ENCODE peak calls at places on chromosomes 11 and 22, in nine cellular contexts. B, P, N, K, R, F, Y, Q and J are unnamed samples.

GRCh38 chr11:128804481-128804880 is 62.6 kb downstream of the KCNJ1 start:
- DNase-seq in B (peak), P (peak), N (no peak), K (peak), R (no peak), F (peak), Y (no peak), Q (no peak), J (no peak)

GRCh38 chr22:37161442-37161841 is 11.7 kb upstream of the IL2RB start:
- DNase-seq in B (no peak), P (no peak), N (no peak), K (peak), R (no peak), F (no peak), Y (peak), Q (no peak), J (no peak)

GRCh38 chr11:64870893-64871849 is 7.2 kb downstream of the EHD1 start:
- DNase-seq in B (no peak), P (no peak), N (no peak), K (no peak), R (no peak), F (no peak), Y (peak), Q (peak), J (no peak)

GRCh38 chr22:17369553-17370035 is 334 bp downstream of the CECR2 start:
- DNase-seq in B (peak), P (no peak), N (peak), K (no peak), R (no peak), F (peak), Y (peak), Q (no peak), J (no peak)

GRCh38 chr11:112318661-112319060 is 58.0 kb upstream of the PLET1 start:
- DNase-seq in B (no peak), P (no peak), N (no peak), K (no peak), R (no peak), F (no peak), Y (no peak), Q (no peak), J (no peak)

GRCh38 chr22:45254789-45255261 is 14.1 kb upstream of the KIAA0930 start:
- DNase-seq in B (no peak), P (no peak), N (no peak), K (no peak), R (no peak), F (no peak), Y (no peak), Q (no peak), J (no peak)

GRCh38 chr11:45654242-45654641 is 11.2 kb downstream of the CHST1 start:
- DNase-seq in B (no peak), P (no peak), N (no peak), K (no peak), R (no peak), F (no peak), Y (peak), Q (peak), J (no peak)

GRCh38 chr11:72738199-72739141 is 13.7 kb downstream of the ARAP1 start:
- DNase-seq in B (peak), P (no peak), N (peak), K (peak), R (no peak), F (no peak), Y (peak), Q (no peak), J (no peak)

GRCh38 chr11:76673164-76674142 is 2.9 kb upstream of the LRRC32 start:
- DNase-seq in B (no peak), P (no peak), N (peak), K (no peak), R (no peak), F (no peak), Y (no peak), Q (no peak), J (no peak)

GRCh38 chr11:88552377-88553029 is 215.0 kb upstream of the CTSC start:
- DNase-seq in B (peak), P (no peak), N (peak), K (peak), R (peak), F (peak), Y (peak), Q (peak), J (no peak)

GRCh38 chr11:72584293-72584921 is 89.8 kb downstream of the PDE2A start:
- DNase-seq in B (peak), P (no peak), N (peak), K (peak), R (peak), F (no peak), Y (peak), Q (peak), J (no peak)

GRCh38 chr11:22169833-22170232 is 23.1 kb upstream of the ANO5 start:
- DNase-seq in B (peak), P (no peak), N (no peak), K (no peak), R (no peak), F (peak), Y (no peak), Q (no peak), J (no peak)

GRCh38 chr11:134345237-134345550 is 13.4 kb downstream of the GLB1L2 start:
- DNase-seq in B (no peak), P (no peak), N (no peak), K (no peak), R (no peak), F (no peak), Y (no peak), Q (no peak), J (no peak)

GRCh38 chr22:23179381-23180294 is 671 bp upstream of the BCR start:
- DNase-seq in B (no peak), P (no peak), N (peak), K (no peak), R (no peak), F (no peak), Y (peak), Q (peak), J (no peak)

GRCh38 chr11:6572215-6572614 is 31.2 kb downstream of the RRP8 start:
- DNase-seq in B (peak), P (peak), N (no peak), K (peak), R (no peak), F (peak), Y (no peak), Q (no peak), J (no peak)

GRCh38 chr11:30487200-30487898 is 98.8 kb downstream of the MPPED2 start:
- DNase-seq in B (no peak), P (no peak), N (peak), K (no peak), R (no peak), F (peak), Y (peak), Q (no peak), J (no peak)

GRCh38 chr11:95937358-95937757 is 13.5 kb upstream of the MTMR2 start:
- DNase-seq in B (peak), P (no peak), N (no peak), K (peak), R (no peak), F (no peak), Y (no peak), Q (no peak), J (no peak)

GRCh38 chr11:130888790-130889189 is 27.5 kb downstream of the SNX19 start:
- DNase-seq in B (no peak), P (no peak), N (no peak), K (no peak), R (no peak), F (no peak), Y (no peak), Q (no peak), J (no peak)

GRCh38 chr11:119671561-119672015 is 57.4 kb downstream of the NECTIN1 start:
- DNase-seq in B (peak), P (no peak), N (no peak), K (peak), R (no peak), F (peak), Y (no peak), Q (no peak), J (no peak)

GRCh38 chr11:127895776-127896175 is 691.6 kb downstream of the ETS1 start:
- DNase-seq in B (no peak), P (no peak), N (no peak), K (no peak), R (no peak), F (no peak), Y (no peak), Q (no peak), J (no peak)

GRCh38 chr11:12755510-12755909 is 81.3 kb downstream of the TEAD1 start:
- DNase-seq in B (peak), P (no peak), N (no peak), K (peak), R (no peak), F (no peak), Y (no peak), Q (no peak), J (no peak)

GRCh38 chr22:48577014-48577690 is 1250.5 kb downstream of the BRD1 start:
- DNase-seq in B (no peak), P (no peak), N (no peak), K (no peak), R (no peak), F (no peak), Y (no peak), Q (no peak), J (no peak)

GRCh38 chr11:44615913-44616806 is 50.7 kb downstream of the CD82 start:
- DNase-seq in B (no peak), P (no peak), N (no peak), K (no peak), R (no peak), F (no peak), Y (peak), Q (no peak), J (no peak)

GRCh38 chr11:32437406-32438345 is 2.3 kb upstream of the WT1 start:
- DNase-seq in B (no peak), P (no peak), N (no peak), K (no peak), R (no peak), F (no peak), Y (peak), Q (no peak), J (no peak)

GRCh38 chr11:44833869-44834452 is 107.2 kb downstream of the TSPAN18 start:
- DNase-seq in B (no peak), P (no peak), N (no peak), K (no peak), R (no peak), F (no peak), Y (no peak), Q (no peak), J (no peak)

GRCh38 chr22:47377926-47378560 is 615.6 kb downstream of the TBC1D22A start:
- DNase-seq in B (no peak), P (no peak), N (no peak), K (no peak), R (no peak), F (no peak), Y (no peak), Q (no peak), J (no peak)

GRCh38 chr22:44089717-44090570 is 65.8 kb downstream of the PARVB start:
- DNase-seq in B (no peak), P (no peak), N (no peak), K (no peak), R (no peak), F (no peak), Y (no peak), Q (no peak), J (no peak)

GRCh38 chr22:44130076-44130711 is 50.5 kb upstream of the PARVG start:
- DNase-seq in B (no peak), P (no peak), N (no peak), K (peak), R (no peak), F (peak), Y (peak), Q (no peak), J (no peak)

GRCh38 chr11:93727985-93728791 is 13.1 kb downstream of the TAF1D start:
- DNase-seq in B (peak), P (no peak), N (no peak), K (peak), R (no peak), F (no peak), Y (no peak), Q (no peak), J (no peak)

GRCh38 chr11:114233755-114234154 is 62.4 kb upstream of the NNMT start:
- DNase-seq in B (peak), P (no peak), N (no peak), K (peak), R (no peak), F (peak), Y (no peak), Q (no peak), J (no peak)

GRCh38 chr11:2708757-2709281 is 9.0 kb upstream of the KCNQ1OT1 start:
- DNase-seq in B (peak), P (no peak), N (no peak), K (peak), R (no peak), F (peak), Y (no peak), Q (no peak), J (no peak)

GRCh38 chr11:73288197-73288872 is 16.2 kb downstream of the P2RY6 start:
- DNase-seq in B (no peak), P (no peak), N (no peak), K (no peak), R (no peak), F (no peak), Y (no peak), Q (no peak), J (no peak)

GRCh38 chr11:34356130-34356529 is 1.7 kb downstream of the ABTB2 start:
- DNase-seq in B (no peak), P (no peak), N (no peak), K (no peak), R (no peak), F (no peak), Y (no peak), Q (no peak), J (no peak)
- TF ChIP-seq CTCF in B (no peak), P (peak), N (no peak), K (no peak), R (no peak), F (no peak), Y (no peak), Q (no peak), J (peak)

GRCh38 chr11:35307221-35307621 is 112.1 kb downstream of the SLC1A2 start:
- DNase-seq in B (no peak), P (no peak), N (no peak), K (no peak), R (no peak), F (no peak), Y (no peak), Q (no peak), J (no peak)

GRCh38 chr11:35303596-35304392 is 115.6 kb downstream of the SLC1A2 start:
- DNase-seq in B (peak), P (no peak), N (peak), K (peak), R (no peak), F (peak), Y (no peak), Q (peak), J (no peak)

GRCh38 chr11:35304900-35305299 is 114.5 kb downstream of the SLC1A2 start:
- DNase-seq in B (no peak), P (no peak), N (no peak), K (no peak), R (no peak), F (no peak), Y (no peak), Q (no peak), J (no peak)

GRCh38 chr11:35304393-35304790 is 115.0 kb downstream of the SLC1A2 start:
- DNase-seq in B (peak), P (no peak), N (no peak), K (peak), R (no peak), F (peak), Y (no peak), Q (no peak), J (no peak)

DNA sequence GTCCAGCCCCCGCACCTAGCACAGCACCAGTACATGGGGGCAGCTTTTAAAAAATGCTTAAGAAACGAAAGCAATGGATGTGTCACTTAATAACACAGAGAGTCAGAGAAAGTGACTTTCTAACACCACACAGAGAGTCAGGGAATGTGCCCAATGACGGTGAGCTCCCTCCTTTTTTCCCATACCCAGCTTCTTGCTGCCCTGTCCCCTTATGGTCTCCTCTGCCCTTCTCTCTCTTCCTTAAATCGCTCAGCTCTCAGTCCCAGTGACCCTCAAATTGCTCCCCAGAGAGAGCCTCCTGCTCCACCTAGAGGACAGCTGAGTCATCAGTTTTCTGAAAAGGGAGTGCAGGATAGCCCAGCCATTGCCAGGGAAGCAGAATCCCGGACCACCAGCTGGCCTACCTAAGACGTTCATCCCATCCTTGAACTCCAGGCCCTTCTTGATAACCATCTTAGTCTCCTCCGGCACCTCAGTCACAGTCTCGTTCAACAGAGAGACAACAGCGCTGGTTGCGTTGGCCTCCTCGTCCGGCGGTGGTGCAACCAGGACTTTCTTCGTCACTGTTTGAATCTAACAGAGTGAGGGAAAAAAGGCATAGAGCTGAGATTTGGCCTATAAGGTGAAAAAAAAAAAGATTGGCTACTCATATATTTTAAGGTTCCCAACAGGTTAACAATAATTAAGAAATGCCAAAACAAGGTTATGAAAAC is 113.5 kb downstream of the SLC1A2 start:
- DNase-seq in B (peak), P (peak), N (no peak), K (peak), R (peak), F (peak), Y (no peak), Q (peak), J (no peak)
- TF ChIP-seq CTCF in B (peak), P (peak), N (no peak), K (peak), R (peak), F (peak), Y (peak), Q (peak), J (peak)

GRCh38 chr22:40654522-40655167 is 18.1 kb upstream of the MRTFA start:
- DNase-seq in B (peak), P (no peak), N (peak), K (peak), R (no peak), F (peak), Y (no peak), Q (no peak), J (no peak)
- TF ChIP-seq CTCF in B (peak), P (peak), N (peak), K (peak), R (no peak), F (peak), Y (no peak), Q (no peak), J (peak)

DNA sequence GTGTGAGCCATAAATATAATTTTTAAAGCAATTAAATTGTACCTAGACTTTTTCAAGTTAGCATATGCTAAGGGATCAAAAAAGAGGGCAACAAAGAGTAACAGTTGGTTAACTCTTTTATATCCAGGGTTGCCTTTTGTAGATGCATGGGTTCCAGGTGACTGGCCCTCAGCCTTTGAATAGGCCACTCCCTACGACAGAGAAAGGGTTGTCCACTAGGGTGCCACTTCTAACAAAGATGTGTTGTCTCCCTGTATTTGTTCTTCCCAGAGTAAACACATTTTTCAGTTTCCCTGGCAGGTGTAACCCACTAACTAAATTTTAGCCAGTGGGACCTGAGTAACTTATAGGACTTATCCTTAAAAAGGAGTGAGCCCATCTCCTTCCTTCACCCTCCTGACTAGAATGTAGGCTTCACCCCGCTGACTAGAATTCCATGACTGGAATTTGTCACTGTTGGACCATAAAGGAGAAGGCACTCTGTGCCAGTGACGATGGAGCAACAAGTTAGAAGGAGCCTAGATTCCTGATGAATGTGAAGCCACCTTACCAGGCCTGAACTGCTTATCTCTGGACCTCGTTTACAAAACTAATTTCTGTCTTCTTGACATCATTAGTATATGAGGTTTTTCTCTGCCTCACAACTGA is 16.6 kb downstream of the TUG1 start:
- DNase-seq in B (no peak), P (no peak), N (no peak), K (no peak), R (no peak), F (no peak), Y (no peak), Q (no peak), J (no peak)
- TF ChIP-seq CTCF in B (no peak), P (no peak), N (no peak), K (no peak), R (no peak), F (no peak), Y (no peak), Q (no peak), J (no peak)

GRCh38 chr11:126791991-126792390 is 208.6 kb downstream of the KIRREL3 start:
- DNase-seq in B (no peak), P (no peak), N (no peak), K (peak), R (no peak), F (no peak), Y (no peak), Q (no peak), J (no peak)

GRCh38 chr11:126793596-126793995 is 207.0 kb downstream of the KIRREL3 start:
- DNase-seq in B (no peak), P (no peak), N (no peak), K (no peak), R (no peak), F (no peak), Y (no peak), Q (no peak), J (no peak)

GRCh38 chr11:126790550-126790981 is 210.0 kb downstream of the KIRREL3 start:
- DNase-seq in B (peak), P (peak), N (no peak), K (peak), R (no peak), F (peak), Y (no peak), Q (no peak), J (no peak)

GRCh38 chr11:126791446-126791845 is 209.1 kb downstream of the KIRREL3 start:
- DNase-seq in B (no peak), P (no peak), N (no peak), K (no peak), R (no peak), F (no peak), Y (no peak), Q (no peak), J (no peak)
- TF ChIP-seq CTCF in B (peak), P (peak), N (no peak), K (no peak), R (no peak), F (no peak), Y (no peak), Q (no peak), J (no peak)

GRCh38 chr22:19622061-19622441 is 92.3 kb upstream of the SEPTIN5 start:
- DNase-seq in B (no peak), P (no peak), N (no peak), K (no peak), R (no peak), F (no peak), Y (peak), Q (no peak), J (no peak)

GRCh38 chr22:19619144-19620009 is 94.9 kb upstream of the SEPTIN5 start:
- DNase-seq in B (no peak), P (no peak), N (no peak), K (no peak), R (no peak), F (no peak), Y (no peak), Q (no peak), J (no peak)

GRCh38 chr22:19620742-19621371 is 93.4 kb upstream of the SEPTIN5 start:
- DNase-seq in B (no peak), P (no peak), N (no peak), K (peak), R (no peak), F (peak), Y (no peak), Q (no peak), J (no peak)

GRCh38 chr22:19625331-19626041 is 88.8 kb upstream of the SEPTIN5 start:
- DNase-seq in B (no peak), P (no peak), N (no peak), K (no peak), R (no peak), F (no peak), Y (no peak), Q (no peak), J (no peak)

DNA sequence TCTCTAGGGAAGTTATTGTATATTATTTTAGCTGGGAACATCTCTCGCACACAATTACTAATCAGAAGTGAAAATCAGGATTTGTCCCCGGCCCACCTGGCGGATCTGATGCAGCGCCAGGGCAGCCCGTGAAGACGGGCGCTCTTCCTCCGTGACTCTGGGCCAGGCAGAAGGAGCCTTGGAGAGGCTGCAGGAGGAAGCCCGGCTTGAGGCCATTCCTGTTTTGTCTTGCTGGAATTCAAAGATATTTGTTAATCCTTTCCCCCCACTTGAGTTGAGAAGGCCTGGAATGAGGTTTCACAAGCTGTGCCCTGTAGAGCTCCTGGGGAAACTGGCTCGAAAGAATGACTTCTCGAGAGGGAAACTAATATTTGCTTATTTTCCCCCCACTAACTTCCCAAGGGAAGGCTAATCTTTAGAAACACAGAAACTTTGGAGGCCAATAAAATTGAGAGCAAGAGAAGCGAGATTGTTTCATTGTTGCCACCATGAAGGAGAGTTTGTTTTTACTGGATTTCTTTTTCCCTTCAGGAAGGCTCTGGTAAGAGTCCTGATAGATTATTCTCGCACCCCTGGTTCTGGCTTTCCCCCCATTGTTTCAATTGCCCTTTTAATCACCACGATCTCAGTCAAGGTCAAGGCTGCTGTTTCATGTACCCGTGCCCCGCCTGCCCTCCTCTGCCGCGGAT is 92.8 kb upstream of the SEPTIN5 start:
- DNase-seq in B (no peak), P (no peak), N (no peak), K (no peak), R (no peak), F (peak), Y (no peak), Q (no peak), J (no peak)
- TF ChIP-seq CTCF in B (no peak), P (no peak), N (no peak), K (no peak), R (no peak), F (no peak), Y (no peak), Q (no peak), J (no peak)